ENCODE peak calls at places on chromosomes 5 and 9, in ten cellular contexts. One of them, this sample, is unnamed.

GRCh38 chr9:111979561-111979960 is 82.9 kb downstream of the UGCG start:
- DNase-seq in HT1080: no peak
- DNase-seq in activated T-cell treated with anti-CD3 and anti-CD28 coated beads, Interleukin-2, amount 50 U/mL, for 48 hours: no peak
- DNase-seq in GM03348: no peak
- DNase-seq in NCI-H1092: no peak
- DNase-seq in cardiac muscle cell: no peak
- DNase-seq in Peyer's patch: no peak
- DNase-seq in GM12865: no peak
- DNase-seq in natural killer cell treated with Interleukin-12 subunit alpha and Interleukin-12 subunit beta and Interleukin-15 and Interleukin-18, amount 100 ng/mL, for 72 hours: no peak
- DNase-seq in stimulated activated CD4-positive, alpha-beta T cell treated with anti-CD3 and anti-CD28 coated beads, Interleukin-1b, Interleukin-23, amount 100 ng/mL, for 1 hour: no peak
- DNase-seq in this sample: no peak

GRCh38 chr9:71001780-71002386 is 119.5 kb downstream of the TRPM3 start:
- DNase-seq in Peyer's patch: no peak
- DNase-seq in cardiac muscle cell: peak
- DNase-seq in NCI-H1092: no peak
- DNase-seq in GM03348: peak
- DNase-seq in GM12865: peak
- DNase-seq in natural killer cell treated with Interleukin-12 subunit alpha and Interleukin-12 subunit beta and Interleukin-15 and Interleukin-18, amount 100 ng/mL, for 72 hours: no peak
- DNase-seq in activated T-cell treated with anti-CD3 and anti-CD28 coated beads, Interleukin-2, amount 50 U/mL, for 48 hours: no peak
- DNase-seq in stimulated activated CD4-positive, alpha-beta T cell treated with anti-CD3 and anti-CD28 coated beads, Interleukin-1b, Interleukin-23, amount 100 ng/mL, for 1 hour: no peak
- DNase-seq in HT1080: peak
- DNase-seq in this sample: no peak

GRCh38 chr9:126755325-126755875 is 49.4 kb upstream of the ZBTB43 start:
- DNase-seq in natural killer cell treated with Interleukin-12 subunit alpha and Interleukin-12 subunit beta and Interleukin-15 and Interleukin-18, amount 100 ng/mL, for 72 hours: no peak
- DNase-seq in NCI-H1092: no peak
- DNase-seq in GM12865: no peak
- DNase-seq in activated T-cell treated with anti-CD3 and anti-CD28 coated beads, Interleukin-2, amount 50 U/mL, for 48 hours: no peak
- DNase-seq in GM03348: no peak
- DNase-seq in HT1080: no peak
- DNase-seq in stimulated activated CD4-positive, alpha-beta T cell treated with anti-CD3 and anti-CD28 coated beads, Interleukin-1b, Interleukin-23, amount 100 ng/mL, for 1 hour: no peak
- DNase-seq in Peyer's patch: peak
- DNase-seq in cardiac muscle cell: no peak
- DNase-seq in this sample: no peak

GRCh38 chr5:41925555-41925946 is 470 bp downstream of the FBXO4 start:
- DNase-seq in GM03348: peak
- DNase-seq in NCI-H1092: peak
- DNase-seq in GM12865: peak
- DNase-seq in Peyer's patch: no peak
- DNase-seq in activated T-cell treated with anti-CD3 and anti-CD28 coated beads, Interleukin-2, amount 50 U/mL, for 48 hours: no peak
- DNase-seq in natural killer cell treated with Interleukin-12 subunit alpha and Interleukin-12 subunit beta and Interleukin-15 and Interleukin-18, amount 100 ng/mL, for 72 hours: no peak
- DNase-seq in stimulated activated CD4-positive, alpha-beta T cell treated with anti-CD3 and anti-CD28 coated beads, Interleukin-1b, Interleukin-23, amount 100 ng/mL, for 1 hour: no peak
- DNase-seq in cardiac muscle cell: peak
- DNase-seq in HT1080: peak
- DNase-seq in this sample: peak

GRCh38 chr5:108315829-108316228 is 66.1 kb downstream of the FBXL17 start:
- DNase-seq in GM03348: no peak
- DNase-seq in natural killer cell treated with Interleukin-12 subunit alpha and Interleukin-12 subunit beta and Interleukin-15 and Interleukin-18, amount 100 ng/mL, for 72 hours: no peak
- DNase-seq in GM12865: no peak
- DNase-seq in activated T-cell treated with anti-CD3 and anti-CD28 coated beads, Interleukin-2, amount 50 U/mL, for 48 hours: no peak
- DNase-seq in HT1080: peak
- DNase-seq in cardiac muscle cell: no peak
- DNase-seq in Peyer's patch: no peak
- DNase-seq in NCI-H1092: no peak
- DNase-seq in stimulated activated CD4-positive, alpha-beta T cell treated with anti-CD3 and anti-CD28 coated beads, Interleukin-1b, Interleukin-23, amount 100 ng/mL, for 1 hour: no peak
- DNase-seq in this sample: no peak

GRCh38 chr5:148820778-148821395 is 5.5 kb upstream of the ADRB2 start:
- DNase-seq in stimulated activated CD4-positive, alpha-beta T cell treated with anti-CD3 and anti-CD28 coated beads, Interleukin-1b, Interleukin-23, amount 100 ng/mL, for 1 hour: no peak
- DNase-seq in cardiac muscle cell: peak
- DNase-seq in NCI-H1092: no peak
- DNase-seq in GM03348: peak
- DNase-seq in natural killer cell treated with Interleukin-12 subunit alpha and Interleukin-12 subunit beta and Interleukin-15 and Interleukin-18, amount 100 ng/mL, for 72 hours: no peak
- DNase-seq in Peyer's patch: no peak
- DNase-seq in activated T-cell treated with anti-CD3 and anti-CD28 coated beads, Interleukin-2, amount 50 U/mL, for 48 hours: no peak
- DNase-seq in HT1080: peak
- DNase-seq in GM12865: peak
- DNase-seq in this sample: no peak

GRCh38 chr5:13488254-13488931 is 456.1 kb downstream of the DNAH5 start:
- DNase-seq in GM12865: no peak
- DNase-seq in natural killer cell treated with Interleukin-12 subunit alpha and Interleukin-12 subunit beta and Interleukin-15 and Interleukin-18, amount 100 ng/mL, for 72 hours: no peak
- DNase-seq in HT1080: no peak
- DNase-seq in stimulated activated CD4-positive, alpha-beta T cell treated with anti-CD3 and anti-CD28 coated beads, Interleukin-1b, Interleukin-23, amount 100 ng/mL, for 1 hour: no peak
- DNase-seq in NCI-H1092: no peak
- DNase-seq in cardiac muscle cell: no peak
- DNase-seq in GM03348: no peak
- DNase-seq in Peyer's patch: no peak
- DNase-seq in activated T-cell treated with anti-CD3 and anti-CD28 coated beads, Interleukin-2, amount 50 U/mL, for 48 hours: no peak
- DNase-seq in this sample: no peak

GRCh38 chr5:128216860-128217531 is 133.4 kb downstream of the SLC12A2 start:
- DNase-seq in activated T-cell treated with anti-CD3 and anti-CD28 coated beads, Interleukin-2, amount 50 U/mL, for 48 hours: no peak
- DNase-seq in HT1080: peak
- DNase-seq in stimulated activated CD4-positive, alpha-beta T cell treated with anti-CD3 and anti-CD28 coated beads, Interleukin-1b, Interleukin-23, amount 100 ng/mL, for 1 hour: no peak
- DNase-seq in GM03348: peak
- DNase-seq in NCI-H1092: no peak
- DNase-seq in Peyer's patch: no peak
- DNase-seq in GM12865: no peak
- DNase-seq in natural killer cell treated with Interleukin-12 subunit alpha and Interleukin-12 subunit beta and Interleukin-15 and Interleukin-18, amount 100 ng/mL, for 72 hours: no peak
- DNase-seq in cardiac muscle cell: peak
- DNase-seq in this sample: no peak

GRCh38 chr9:130995399-130995941 is 13.5 kb upstream of the LAMC3 start:
- DNase-seq in natural killer cell treated with Interleukin-12 subunit alpha and Interleukin-12 subunit beta and Interleukin-15 and Interleukin-18, amount 100 ng/mL, for 72 hours: no peak
- DNase-seq in NCI-H1092: no peak
- DNase-seq in cardiac muscle cell: peak
- DNase-seq in Peyer's patch: no peak
- DNase-seq in activated T-cell treated with anti-CD3 and anti-CD28 coated beads, Interleukin-2, amount 50 U/mL, for 48 hours: no peak
- DNase-seq in HT1080: peak
- DNase-seq in GM12865: peak
- DNase-seq in GM03348: peak
- DNase-seq in stimulated activated CD4-positive, alpha-beta T cell treated with anti-CD3 and anti-CD28 coated beads, Interleukin-1b, Interleukin-23, amount 100 ng/mL, for 1 hour: no peak
- DNase-seq in this sample: no peak

GRCh38 chr9:6646028-6646636 is 603 bp upstream of the GLDC start:
- DNase-seq in Peyer's patch: no peak
- DNase-seq in HT1080: no peak
- DNase-seq in NCI-H1092: no peak
- DNase-seq in stimulated activated CD4-positive, alpha-beta T cell treated with anti-CD3 and anti-CD28 coated beads, Interleukin-1b, Interleukin-23, amount 100 ng/mL, for 1 hour: no peak
- DNase-seq in activated T-cell treated with anti-CD3 and anti-CD28 coated beads, Interleukin-2, amount 50 U/mL, for 48 hours: peak
- DNase-seq in GM03348: no peak
- DNase-seq in GM12865: peak
- DNase-seq in natural killer cell treated with Interleukin-12 subunit alpha and Interleukin-12 subunit beta and Interleukin-15 and Interleukin-18, amount 100 ng/mL, for 72 hours: no peak
- DNase-seq in cardiac muscle cell: no peak
- DNase-seq in this sample: no peak

GRCh38 chr9:123368481-123369153 is 12.6 kb downstream of the CRB2 start:
- DNase-seq in GM03348: no peak
- DNase-seq in GM12865: no peak
- DNase-seq in HT1080: no peak
- DNase-seq in stimulated activated CD4-positive, alpha-beta T cell treated with anti-CD3 and anti-CD28 coated beads, Interleukin-1b, Interleukin-23, amount 100 ng/mL, for 1 hour: no peak
- DNase-seq in cardiac muscle cell: no peak
- DNase-seq in activated T-cell treated with anti-CD3 and anti-CD28 coated beads, Interleukin-2, amount 50 U/mL, for 48 hours: no peak
- DNase-seq in NCI-H1092: no peak
- DNase-seq in natural killer cell treated with Interleukin-12 subunit alpha and Interleukin-12 subunit beta and Interleukin-15 and Interleukin-18, amount 100 ng/mL, for 72 hours: no peak
- DNase-seq in Peyer's patch: no peak
- DNase-seq in this sample: no peak

GRCh38 chr5:172716796-172717313 is 54.1 kb downstream of the DUSP1 start:
- DNase-seq in cardiac muscle cell: peak
- DNase-seq in HT1080: peak
- DNase-seq in GM03348: peak
- DNase-seq in natural killer cell treated with Interleukin-12 subunit alpha and Interleukin-12 subunit beta and Interleukin-15 and Interleukin-18, amount 100 ng/mL, for 72 hours: peak
- DNase-seq in GM12865: peak
- DNase-seq in stimulated activated CD4-positive, alpha-beta T cell treated with anti-CD3 and anti-CD28 coated beads, Interleukin-1b, Interleukin-23, amount 100 ng/mL, for 1 hour: peak
- DNase-seq in NCI-H1092: peak
- DNase-seq in Peyer's patch: peak
- DNase-seq in activated T-cell treated with anti-CD3 and anti-CD28 coated beads, Interleukin-2, amount 50 U/mL, for 48 hours: peak
- DNase-seq in this sample: peak

GRCh38 chr9:35385042-35385441 is 104.9 kb upstream of the RUSC2 start:
- DNase-seq in GM12865: no peak
- DNase-seq in NCI-H1092: no peak
- DNase-seq in GM03348: peak
- DNase-seq in Peyer's patch: no peak
- DNase-seq in cardiac muscle cell: peak
- DNase-seq in natural killer cell treated with Interleukin-12 subunit alpha and Interleukin-12 subunit beta and Interleukin-15 and Interleukin-18, amount 100 ng/mL, for 72 hours: no peak
- DNase-seq in stimulated activated CD4-positive, alpha-beta T cell treated with anti-CD3 and anti-CD28 coated beads, Interleukin-1b, Interleukin-23, amount 100 ng/mL, for 1 hour: no peak
- DNase-seq in HT1080: no peak
- DNase-seq in activated T-cell treated with anti-CD3 and anti-CD28 coated beads, Interleukin-2, amount 50 U/mL, for 48 hours: no peak
- DNase-seq in this sample: peak

GRCh38 chr9:95283678-95284077 is 33.8 kb downstream of the FANCC start:
- DNase-seq in stimulated activated CD4-positive, alpha-beta T cell treated with anti-CD3 and anti-CD28 coated beads, Interleukin-1b, Interleukin-23, amount 100 ng/mL, for 1 hour: no peak
- DNase-seq in GM03348: no peak
- DNase-seq in HT1080: no peak
- DNase-seq in cardiac muscle cell: no peak
- DNase-seq in natural killer cell treated with Interleukin-12 subunit alpha and Interleukin-12 subunit beta and Interleukin-15 and Interleukin-18, amount 100 ng/mL, for 72 hours: no peak
- DNase-seq in GM12865: no peak
- DNase-seq in NCI-H1092: no peak
- DNase-seq in Peyer's patch: no peak
- DNase-seq in activated T-cell treated with anti-CD3 and anti-CD28 coated beads, Interleukin-2, amount 50 U/mL, for 48 hours: no peak
- DNase-seq in this sample: no peak

GRCh38 chr5:94217216-94217615 is 401.2 kb downstream of the KIAA0825 start:
- DNase-seq in HT1080: no peak
- DNase-seq in NCI-H1092: no peak
- DNase-seq in GM12865: no peak
- DNase-seq in natural killer cell treated with Interleukin-12 subunit alpha and Interleukin-12 subunit beta and Interleukin-15 and Interleukin-18, amount 100 ng/mL, for 72 hours: no peak
- DNase-seq in stimulated activated CD4-positive, alpha-beta T cell treated with anti-CD3 and anti-CD28 coated beads, Interleukin-1b, Interleukin-23, amount 100 ng/mL, for 1 hour: no peak
- DNase-seq in GM03348: no peak
- DNase-seq in cardiac muscle cell: no peak
- DNase-seq in Peyer's patch: no peak
- DNase-seq in activated T-cell treated with anti-CD3 and anti-CD28 coated beads, Interleukin-2, amount 50 U/mL, for 48 hours: no peak
- DNase-seq in this sample: no peak

GRCh38 chr9:91042024-91042423 is 240.4 kb downstream of the SYK start:
- DNase-seq in GM03348: no peak
- DNase-seq in activated T-cell treated with anti-CD3 and anti-CD28 coated beads, Interleukin-2, amount 50 U/mL, for 48 hours: peak
- DNase-seq in NCI-H1092: no peak
- DNase-seq in cardiac muscle cell: no peak
- DNase-seq in Peyer's patch: no peak
- DNase-seq in natural killer cell treated with Interleukin-12 subunit alpha and Interleukin-12 subunit beta and Interleukin-15 and Interleukin-18, amount 100 ng/mL, for 72 hours: no peak
- DNase-seq in GM12865: no peak
- DNase-seq in stimulated activated CD4-positive, alpha-beta T cell treated with anti-CD3 and anti-CD28 coated beads, Interleukin-1b, Interleukin-23, amount 100 ng/mL, for 1 hour: no peak
- DNase-seq in HT1080: no peak
- DNase-seq in this sample: no peak

GRCh38 chr5:149024477-149024876 is 38.4 kb downstream of the SH3TC2 start:
- DNase-seq in Peyer's patch: no peak
- DNase-seq in NCI-H1092: no peak
- DNase-seq in cardiac muscle cell: no peak
- DNase-seq in GM12865: no peak
- DNase-seq in HT1080: peak
- DNase-seq in stimulated activated CD4-positive, alpha-beta T cell treated with anti-CD3 and anti-CD28 coated beads, Interleukin-1b, Interleukin-23, amount 100 ng/mL, for 1 hour: no peak
- DNase-seq in natural killer cell treated with Interleukin-12 subunit alpha and Interleukin-12 subunit beta and Interleukin-15 and Interleukin-18, amount 100 ng/mL, for 72 hours: no peak
- DNase-seq in activated T-cell treated with anti-CD3 and anti-CD28 coated beads, Interleukin-2, amount 50 U/mL, for 48 hours: no peak
- DNase-seq in GM03348: no peak
- DNase-seq in this sample: no peak

GRCh38 chr9:125649826-125650225 is 57.2 kb downstream of the MAPKAP1 start:
- DNase-seq in natural killer cell treated with Interleukin-12 subunit alpha and Interleukin-12 subunit beta and Interleukin-15 and Interleukin-18, amount 100 ng/mL, for 72 hours: no peak
- DNase-seq in HT1080: peak
- DNase-seq in GM12865: no peak
- DNase-seq in GM03348: no peak
- DNase-seq in Peyer's patch: no peak
- DNase-seq in cardiac muscle cell: no peak
- DNase-seq in stimulated activated CD4-positive, alpha-beta T cell treated with anti-CD3 and anti-CD28 coated beads, Interleukin-1b, Interleukin-23, amount 100 ng/mL, for 1 hour: no peak
- DNase-seq in NCI-H1092: no peak
- DNase-seq in activated T-cell treated with anti-CD3 and anti-CD28 coated beads, Interleukin-2, amount 50 U/mL, for 48 hours: no peak
- DNase-seq in this sample: no peak

GRCh38 chr5:56175465-56175864 is 57.7 kb downstream of the ANKRD55 start:
- DNase-seq in activated T-cell treated with anti-CD3 and anti-CD28 coated beads, Interleukin-2, amount 50 U/mL, for 48 hours: no peak
- DNase-seq in stimulated activated CD4-positive, alpha-beta T cell treated with anti-CD3 and anti-CD28 coated beads, Interleukin-1b, Interleukin-23, amount 100 ng/mL, for 1 hour: no peak
- DNase-seq in Peyer's patch: no peak
- DNase-seq in GM12865: no peak
- DNase-seq in cardiac muscle cell: peak
- DNase-seq in GM03348: peak
- DNase-seq in NCI-H1092: no peak
- DNase-seq in HT1080: peak
- DNase-seq in natural killer cell treated with Interleukin-12 subunit alpha and Interleukin-12 subunit beta and Interleukin-15 and Interleukin-18, amount 100 ng/mL, for 72 hours: no peak
- DNase-seq in this sample: no peak

GRCh38 chr5:133164759-133165158 is 112.9 kb downstream of the HSPA4 start:
- DNase-seq in natural killer cell treated with Interleukin-12 subunit alpha and Interleukin-12 subunit beta and Interleukin-15 and Interleukin-18, amount 100 ng/mL, for 72 hours: no peak
- DNase-seq in cardiac muscle cell: no peak
- DNase-seq in activated T-cell treated with anti-CD3 and anti-CD28 coated beads, Interleukin-2, amount 50 U/mL, for 48 hours: no peak
- DNase-seq in stimulated activated CD4-positive, alpha-beta T cell treated with anti-CD3 and anti-CD28 coated beads, Interleukin-1b, Interleukin-23, amount 100 ng/mL, for 1 hour: no peak
- DNase-seq in Peyer's patch: no peak
- DNase-seq in GM03348: no peak
- DNase-seq in NCI-H1092: no peak
- DNase-seq in HT1080: no peak
- DNase-seq in GM12865: no peak
- DNase-seq in this sample: no peak

GRCh38 chr5:174903333-174903732 is 179.0 kb downstream of the MSX2 start:
- DNase-seq in GM03348: no peak
- DNase-seq in cardiac muscle cell: no peak
- DNase-seq in GM12865: no peak
- DNase-seq in HT1080: peak
- DNase-seq in activated T-cell treated with anti-CD3 and anti-CD28 coated beads, Interleukin-2, amount 50 U/mL, for 48 hours: no peak
- DNase-seq in natural killer cell treated with Interleukin-12 subunit alpha and Interleukin-12 subunit beta and Interleukin-15 and Interleukin-18, amount 100 ng/mL, for 72 hours: no peak
- DNase-seq in NCI-H1092: no peak
- DNase-seq in stimulated activated CD4-positive, alpha-beta T cell treated with anti-CD3 and anti-CD28 coated beads, Interleukin-1b, Interleukin-23, amount 100 ng/mL, for 1 hour: no peak
- DNase-seq in Peyer's patch: no peak
- DNase-seq in this sample: no peak

GRCh38 chr9:113573303-113573958 is 109.9 kb downstream of the RGS3 start:
- DNase-seq in HT1080: no peak
- DNase-seq in activated T-cell treated with anti-CD3 and anti-CD28 coated beads, Interleukin-2, amount 50 U/mL, for 48 hours: no peak
- DNase-seq in stimulated activated CD4-positive, alpha-beta T cell treated with anti-CD3 and anti-CD28 coated beads, Interleukin-1b, Interleukin-23, amount 100 ng/mL, for 1 hour: no peak
- DNase-seq in NCI-H1092: no peak
- DNase-seq in GM03348: no peak
- DNase-seq in GM12865: no peak
- DNase-seq in Peyer's patch: no peak
- DNase-seq in cardiac muscle cell: no peak
- DNase-seq in natural killer cell treated with Interleukin-12 subunit alpha and Interleukin-12 subunit beta and Interleukin-15 and Interleukin-18, amount 100 ng/mL, for 72 hours: peak
- DNase-seq in this sample: no peak

GRCh38 chr9:131630206-131630831 is 85.0 kb downstream of the PRRT1B start:
- DNase-seq in stimulated activated CD4-positive, alpha-beta T cell treated with anti-CD3 and anti-CD28 coated beads, Interleukin-1b, Interleukin-23, amount 100 ng/mL, for 1 hour: no peak
- DNase-seq in NCI-H1092: no peak
- DNase-seq in natural killer cell treated with Interleukin-12 subunit alpha and Interleukin-12 subunit beta and Interleukin-15 and Interleukin-18, amount 100 ng/mL, for 72 hours: no peak
- DNase-seq in HT1080: no peak
- DNase-seq in cardiac muscle cell: no peak
- DNase-seq in activated T-cell treated with anti-CD3 and anti-CD28 coated beads, Interleukin-2, amount 50 U/mL, for 48 hours: no peak
- DNase-seq in GM12865: peak
- DNase-seq in GM03348: no peak
- DNase-seq in Peyer's patch: no peak
- DNase-seq in this sample: no peak

GRCh38 chr9:93505518-93506123 is 52.2 kb upstream of the FAM120AOS start:
- DNase-seq in NCI-H1092: no peak
- DNase-seq in cardiac muscle cell: no peak
- DNase-seq in activated T-cell treated with anti-CD3 and anti-CD28 coated beads, Interleukin-2, amount 50 U/mL, for 48 hours: no peak
- DNase-seq in natural killer cell treated with Interleukin-12 subunit alpha and Interleukin-12 subunit beta and Interleukin-15 and Interleukin-18, amount 100 ng/mL, for 72 hours: no peak
- DNase-seq in Peyer's patch: no peak
- DNase-seq in GM03348: no peak
- DNase-seq in stimulated activated CD4-positive, alpha-beta T cell treated with anti-CD3 and anti-CD28 coated beads, Interleukin-1b, Interleukin-23, amount 100 ng/mL, for 1 hour: no peak
- DNase-seq in GM12865: no peak
- DNase-seq in HT1080: no peak
- DNase-seq in this sample: no peak

GRCh38 chr9:13446261-13446660 is 166.8 kb upstream of the MPDZ start:
- DNase-seq in NCI-H1092: no peak
- DNase-seq in GM03348: no peak
- DNase-seq in cardiac muscle cell: no peak
- DNase-seq in HT1080: no peak
- DNase-seq in natural killer cell treated with Interleukin-12 subunit alpha and Interleukin-12 subunit beta and Interleukin-15 and Interleukin-18, amount 100 ng/mL, for 72 hours: no peak
- DNase-seq in GM12865: no peak
- DNase-seq in Peyer's patch: no peak
- DNase-seq in activated T-cell treated with anti-CD3 and anti-CD28 coated beads, Interleukin-2, amount 50 U/mL, for 48 hours: no peak
- DNase-seq in stimulated activated CD4-positive, alpha-beta T cell treated with anti-CD3 and anti-CD28 coated beads, Interleukin-1b, Interleukin-23, amount 100 ng/mL, for 1 hour: no peak
- DNase-seq in this sample: no peak

GRCh38 chr5:160183075-160183474 is 46.2 kb upstream of the FABP6 start:
- DNase-seq in HT1080: peak
- DNase-seq in stimulated activated CD4-positive, alpha-beta T cell treated with anti-CD3 and anti-CD28 coated beads, Interleukin-1b, Interleukin-23, amount 100 ng/mL, for 1 hour: no peak
- DNase-seq in GM12865: no peak
- DNase-seq in NCI-H1092: no peak
- DNase-seq in activated T-cell treated with anti-CD3 and anti-CD28 coated beads, Interleukin-2, amount 50 U/mL, for 48 hours: no peak
- DNase-seq in natural killer cell treated with Interleukin-12 subunit alpha and Interleukin-12 subunit beta and Interleukin-15 and Interleukin-18, amount 100 ng/mL, for 72 hours: no peak
- DNase-seq in cardiac muscle cell: no peak
- DNase-seq in Peyer's patch: no peak
- DNase-seq in GM03348: no peak
- DNase-seq in this sample: no peak

GRCh38 chr5:122156724-122157325 is 27.5 kb downstream of the ZNF474 start:
- DNase-seq in NCI-H1092: peak
- DNase-seq in Peyer's patch: no peak
- DNase-seq in GM12865: peak
- DNase-seq in natural killer cell treated with Interleukin-12 subunit alpha and Interleukin-12 subunit beta and Interleukin-15 and Interleukin-18, amount 100 ng/mL, for 72 hours: no peak
- DNase-seq in activated T-cell treated with anti-CD3 and anti-CD28 coated beads, Interleukin-2, amount 50 U/mL, for 48 hours: no peak
- DNase-seq in stimulated activated CD4-positive, alpha-beta T cell treated with anti-CD3 and anti-CD28 coated beads, Interleukin-1b, Interleukin-23, amount 100 ng/mL, for 1 hour: no peak
- DNase-seq in HT1080: peak
- DNase-seq in GM03348: peak
- DNase-seq in cardiac muscle cell: peak
- DNase-seq in this sample: no peak

GRCh38 chr5:68214472-68215207 is 916 bp upstream of the PIK3R1 start:
- DNase-seq in natural killer cell treated with Interleukin-12 subunit alpha and Interleukin-12 subunit beta and Interleukin-15 and Interleukin-18, amount 100 ng/mL, for 72 hours: peak
- DNase-seq in Peyer's patch: no peak
- DNase-seq in GM12865: no peak
- DNase-seq in stimulated activated CD4-positive, alpha-beta T cell treated with anti-CD3 and anti-CD28 coated beads, Interleukin-1b, Interleukin-23, amount 100 ng/mL, for 1 hour: peak
- DNase-seq in cardiac muscle cell: peak
- DNase-seq in activated T-cell treated with anti-CD3 and anti-CD28 coated beads, Interleukin-2, amount 50 U/mL, for 48 hours: no peak
- DNase-seq in GM03348: peak
- DNase-seq in HT1080: no peak
- DNase-seq in NCI-H1092: no peak
- DNase-seq in this sample: no peak

This sample was measured in posterior cingulate gyrus.